ENCODE peak calls at places on chromosome 17, in five cellular contexts. One of them, this sample, is unnamed.

GRCh38 chr17:36094746-36095145 is 4.8 kb upstream of the CCL3 start:
- DNase-seq in HCT116: no peak
- DNase-seq in GM12878: no peak
- DNase-seq in SK-N-SH: no peak
- DNase-seq in K562: no peak
- DNase-seq in this sample: no peak

GRCh38 chr17:20187049-20187448 is 177.9 kb downstream of the SPECC1 start:
- DNase-seq in HCT116: no peak
- DNase-seq in GM12878: no peak
- DNase-seq in SK-N-SH: no peak
- DNase-seq in K562: no peak
- DNase-seq in this sample: no peak

GRCh38 chr17:82938486-82939212 is 98.8 kb upstream of the ZNF750 start:
- DNase-seq in HCT116: no peak
- DNase-seq in GM12878: no peak
- DNase-seq in SK-N-SH: no peak
- DNase-seq in K562: no peak
- DNase-seq in this sample: no peak

GRCh38 chr17:76134911-76135809 is 5.9 kb downstream of the FOXJ1 start:
- DNase-seq in HCT116: no peak
- DNase-seq in GM12878: no peak
- DNase-seq in SK-N-SH: no peak
- DNase-seq in K562: no peak
- DNase-seq in this sample: no peak

GRCh38 chr17:29565643-29566472 is 979 bp downstream of the ABHD15 start:
- DNase-seq in HCT116: peak
- DNase-seq in GM12878: no peak
- DNase-seq in SK-N-SH: peak
- DNase-seq in K562: no peak
- DNase-seq in this sample: no peak

GRCh38 chr17:78266231-78266631 is 34.8 kb downstream of the TMEM235 start:
- DNase-seq in HCT116: no peak
- DNase-seq in GM12878: no peak
- DNase-seq in SK-N-SH: peak
- DNase-seq in K562: no peak
- DNase-seq in this sample: no peak

GRCh38 chr17:40025991-40026815 is 11.0 kb downstream of the CSF3 start:
- DNase-seq in HCT116: no peak
- DNase-seq in GM12878: no peak
- DNase-seq in SK-N-SH: no peak
- DNase-seq in K562: no peak
- DNase-seq in this sample: no peak

GRCh38 chr17:83203073-83203471 is 123.7 kb downstream of the METRNL start:
- DNase-seq in HCT116: no peak
- DNase-seq in GM12878: no peak
- DNase-seq in SK-N-SH: no peak
- DNase-seq in K562: no peak
- DNase-seq in this sample: no peak

GRCh38 chr17:68383443-68384321 is 73.6 kb downstream of the WIPI1 start:
- DNase-seq in HCT116: peak
- DNase-seq in GM12878: no peak
- DNase-seq in SK-N-SH: no peak
- DNase-seq in K562: no peak
- DNase-seq in this sample: no peak

GRCh38 chr17:82787081-82787848 is 35.4 kb downstream of the TBCD start:
- DNase-seq in HCT116: no peak
- DNase-seq in GM12878: no peak
- DNase-seq in SK-N-SH: no peak
- DNase-seq in K562: no peak
- DNase-seq in this sample: no peak

GRCh38 chr17:40559016-40559853 is 6.0 kb downstream of the CCR7 start:
- DNase-seq in HCT116: no peak
- DNase-seq in GM12878: no peak
- DNase-seq in SK-N-SH: no peak
- DNase-seq in K562: no peak
- DNase-seq in this sample: no peak

GRCh38 chr17:81966343-81967243 is 5.6 kb upstream of the NOTUM start:
- DNase-seq in HCT116: no peak
- DNase-seq in GM12878: no peak
- DNase-seq in SK-N-SH: peak
- DNase-seq in K562: no peak
- DNase-seq in this sample: no peak

GRCh38 chr17:75105269-75106080 is 4.3 kb upstream of the ARMC7 start:
- DNase-seq in HCT116: no peak
- DNase-seq in GM12878: no peak
- DNase-seq in SK-N-SH: peak
- DNase-seq in K562: peak
- DNase-seq in this sample: no peak
- TF ChIP-seq YY1 in HCT116: no peak
- TF ChIP-seq YY1 in GM12878: no peak
- TF ChIP-seq YY1 in SK-N-SH: no peak
- TF ChIP-seq YY1 in K562: no peak
- TF ChIP-seq YY1 in this sample: no peak

DNA sequence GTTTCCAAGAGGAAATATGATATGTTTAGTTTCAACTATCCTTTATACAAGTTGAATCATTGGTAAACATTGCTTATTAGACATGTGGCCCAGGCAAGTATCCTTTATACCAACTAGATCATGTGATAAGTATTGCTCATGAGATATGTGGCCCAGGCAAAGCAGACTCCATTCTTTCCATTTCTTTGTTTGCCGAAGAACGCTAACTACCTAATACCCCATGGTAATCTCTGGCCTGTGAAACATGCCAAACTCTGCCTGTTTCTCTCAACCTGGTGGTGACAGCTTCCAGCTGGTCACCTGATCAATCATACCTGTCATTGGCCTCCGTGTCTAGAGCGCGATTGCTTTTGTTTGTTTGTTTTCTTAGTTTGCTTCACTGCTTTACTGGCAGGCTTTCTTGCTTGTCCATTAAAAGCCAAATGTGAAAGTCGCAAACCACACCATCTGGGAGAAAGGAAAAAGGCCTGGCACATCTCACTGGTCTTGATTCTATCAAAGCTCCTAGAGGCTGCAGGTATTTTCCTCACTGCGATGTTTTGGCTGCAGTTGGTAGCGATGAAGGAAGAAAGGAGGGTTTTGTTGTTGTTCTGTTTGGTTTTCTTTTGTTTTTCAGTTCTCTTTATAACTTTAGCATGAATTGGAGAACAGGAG is 686.2 kb downstream of the KCNJ2 start:
- DNase-seq in HCT116: no peak
- DNase-seq in GM12878: no peak
- DNase-seq in SK-N-SH: no peak
- DNase-seq in K562: no peak
- DNase-seq in this sample: no peak
- TF ChIP-seq YY1 in HCT116: no peak
- TF ChIP-seq YY1 in GM12878: no peak
- TF ChIP-seq YY1 in SK-N-SH: no peak
- TF ChIP-seq YY1 in K562: no peak
- TF ChIP-seq YY1 in this sample: no peak

GRCh38 chr17:80036715-80037477 is 454 bp downstream of the CCDC40 start:
- DNase-seq in HCT116: no peak
- DNase-seq in GM12878: no peak
- DNase-seq in SK-N-SH: peak
- DNase-seq in K562: no peak
- DNase-seq in this sample: peak
- TF ChIP-seq YY1 in HCT116: no peak
- TF ChIP-seq YY1 in GM12878: no peak
- TF ChIP-seq YY1 in SK-N-SH: no peak
- TF ChIP-seq YY1 in K562: no peak
- TF ChIP-seq YY1 in this sample: no peak

DNA sequence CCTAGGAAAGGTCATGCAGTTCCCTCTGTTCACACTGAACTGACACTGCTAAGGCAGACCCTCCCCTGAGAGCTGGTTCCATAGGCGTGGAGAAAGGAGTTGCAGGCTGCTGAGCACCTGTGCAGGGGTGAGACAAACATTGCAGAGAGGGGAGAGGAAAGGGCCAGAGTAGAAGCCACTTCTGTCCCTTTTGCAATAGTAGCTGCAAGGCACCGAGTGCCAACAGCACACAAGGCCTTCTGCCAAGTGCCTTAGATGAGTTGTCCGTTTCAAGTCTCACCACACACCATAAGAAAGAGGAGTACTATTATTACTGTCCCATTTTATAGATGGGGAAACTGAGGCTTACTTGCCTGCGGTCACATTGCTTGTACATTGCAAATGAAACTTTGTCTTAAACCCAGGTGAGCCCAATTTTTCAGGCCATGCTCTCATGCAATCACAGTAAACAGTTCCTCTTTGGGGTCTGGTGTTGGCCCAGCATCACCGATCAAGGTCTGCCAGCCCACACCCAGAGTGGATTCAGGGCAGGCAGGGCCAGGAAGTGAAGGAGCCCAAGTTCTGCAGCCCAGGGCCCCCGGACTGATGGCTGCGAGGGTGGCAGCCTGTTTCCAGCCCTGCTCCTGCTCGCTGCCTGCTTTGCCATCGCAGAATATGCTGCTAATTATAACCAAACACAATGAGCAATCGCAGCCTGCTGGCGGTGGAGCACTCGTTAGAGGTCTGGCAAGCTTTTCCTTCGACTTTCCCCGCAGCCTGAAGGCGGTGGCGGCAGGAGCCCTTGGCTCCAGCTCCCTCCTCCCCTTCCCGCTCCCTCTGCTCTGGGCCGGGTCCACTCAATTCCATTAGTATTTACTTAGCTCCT is 36.8 kb upstream of the DYNLL2 start:
- DNase-seq in HCT116: no peak
- DNase-seq in GM12878: no peak
- DNase-seq in SK-N-SH: no peak
- DNase-seq in K562: no peak
- DNase-seq in this sample: no peak
- TF ChIP-seq YY1 in HCT116: no peak
- TF ChIP-seq YY1 in GM12878: no peak
- TF ChIP-seq YY1 in SK-N-SH: no peak
- TF ChIP-seq YY1 in K562: no peak
- TF ChIP-seq YY1 in this sample: no peak

GRCh38 chr17:7356779-7357178 is 1.8 kb downstream of the TMEM95 start:
- DNase-seq in HCT116: no peak
- DNase-seq in GM12878: no peak
- DNase-seq in SK-N-SH: no peak
- DNase-seq in K562: no peak
- DNase-seq in this sample: no peak

GRCh38 chr17:7354262-7354781 is 634 bp upstream of the TMEM95 start:
- DNase-seq in HCT116: no peak
- DNase-seq in GM12878: no peak
- DNase-seq in SK-N-SH: no peak
- DNase-seq in K562: no peak
- DNase-seq in this sample: no peak

GRCh38 chr17:7357381-7357780 is 2.4 kb downstream of the TMEM95 start:
- DNase-seq in HCT116: no peak
- DNase-seq in GM12878: no peak
- DNase-seq in SK-N-SH: no peak
- DNase-seq in K562: no peak
- DNase-seq in this sample: no peak

GRCh38 chr17:7355053-7355452 is at the start of gene TMEM95:
- DNase-seq in HCT116: no peak
- DNase-seq in GM12878: no peak
- DNase-seq in SK-N-SH: no peak
- DNase-seq in K562: no peak
- DNase-seq in this sample: no peak

GRCh38 chr17:7356072-7356549 is 1.2 kb downstream of the TMEM95 start:
- DNase-seq in HCT116: peak
- DNase-seq in GM12878: no peak
- DNase-seq in SK-N-SH: peak
- DNase-seq in K562: peak
- DNase-seq in this sample: peak
- TF ChIP-seq YY1 in HCT116: no peak
- TF ChIP-seq YY1 in GM12878: peak
- TF ChIP-seq YY1 in SK-N-SH: no peak
- TF ChIP-seq YY1 in K562: no peak
- TF ChIP-seq YY1 in this sample: no peak

GRCh38 chr17:45991341-45991740 is 7.7 kb upstream of the STH start:
- DNase-seq in HCT116: no peak
- DNase-seq in GM12878: no peak
- DNase-seq in SK-N-SH: no peak
- DNase-seq in K562: no peak
- DNase-seq in this sample: no peak
- TF ChIP-seq YY1 in HCT116: no peak
- TF ChIP-seq YY1 in GM12878: no peak
- TF ChIP-seq YY1 in SK-N-SH: no peak
- TF ChIP-seq YY1 in K562: no peak
- TF ChIP-seq YY1 in this sample: no peak

GRCh38 chr17:50425001-50425681 is 877 bp upstream of the ACSF2 start:
- DNase-seq in HCT116: no peak
- DNase-seq in GM12878: no peak
- DNase-seq in SK-N-SH: no peak
- DNase-seq in K562: no peak
- DNase-seq in this sample: no peak

GRCh38 chr17:50426472-50426782 is 409 bp downstream of the ACSF2 start:
- DNase-seq in HCT116: no peak
- DNase-seq in GM12878: no peak
- DNase-seq in SK-N-SH: no peak
- DNase-seq in K562: no peak
- DNase-seq in this sample: no peak

GRCh38 chr17:50425682-50426471 is at the start of gene ACSF2:
- DNase-seq in HCT116: no peak
- DNase-seq in GM12878: no peak
- DNase-seq in SK-N-SH: peak
- DNase-seq in K562: peak
- DNase-seq in this sample: no peak

GRCh38 chr17:50428831-50429424 is 2.9 kb downstream of the ACSF2 start:
- DNase-seq in HCT116: no peak
- DNase-seq in GM12878: no peak
- DNase-seq in SK-N-SH: no peak
- DNase-seq in K562: no peak
- DNase-seq in this sample: no peak

DNA sequence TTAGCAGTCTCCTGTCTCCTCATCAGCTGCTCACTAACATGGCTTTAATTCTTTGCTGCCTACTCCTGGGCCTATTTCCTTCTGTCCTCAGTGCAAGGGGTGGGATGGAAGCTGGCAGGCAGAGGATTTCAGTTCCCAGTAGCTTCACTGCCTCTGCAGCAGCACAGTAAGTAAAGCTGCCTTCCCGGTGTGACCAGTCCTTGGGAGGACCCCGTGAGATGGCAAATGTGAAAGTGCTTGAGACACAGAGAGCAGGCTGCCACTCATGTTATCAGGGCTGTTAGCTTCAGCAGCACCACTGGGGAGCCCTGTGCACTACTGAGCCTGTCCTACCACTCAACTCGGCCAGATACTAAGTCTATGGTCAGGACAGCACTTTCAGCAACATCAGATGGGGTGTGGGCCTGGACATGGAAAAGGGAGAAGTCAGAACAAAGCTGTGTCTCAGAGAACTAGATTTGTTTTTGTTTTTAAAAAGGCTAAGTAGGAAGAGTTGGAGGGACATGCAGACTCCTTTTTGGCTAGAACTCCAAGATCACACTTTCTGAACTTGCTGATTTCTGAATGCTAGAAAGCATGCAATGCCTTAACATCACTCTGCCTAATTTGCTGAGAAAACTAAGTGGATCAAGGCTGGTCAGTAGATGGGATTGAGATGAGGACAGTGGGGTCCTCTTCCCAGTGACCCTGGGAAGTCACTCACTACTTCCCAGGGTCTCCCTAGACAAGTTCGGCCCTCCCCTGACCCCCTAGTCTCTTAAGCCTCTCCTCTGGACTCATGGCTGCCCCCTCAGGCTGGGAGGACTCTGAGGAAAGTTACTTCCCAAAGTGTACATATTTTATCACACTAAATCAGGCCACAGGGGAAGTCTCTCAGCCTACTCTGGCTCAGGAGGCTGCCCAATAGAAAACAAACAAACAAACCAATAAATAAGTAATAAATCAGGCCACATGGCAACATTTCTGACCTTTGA is 1.1 kb downstream of the ACSF2 start:
- DNase-seq in HCT116: peak
- DNase-seq in GM12878: no peak
- DNase-seq in SK-N-SH: peak
- DNase-seq in K562: peak
- DNase-seq in this sample: no peak
- TF ChIP-seq YY1 in HCT116: no peak
- TF ChIP-seq YY1 in GM12878: peak
- TF ChIP-seq YY1 in SK-N-SH: no peak
- TF ChIP-seq YY1 in K562: no peak
- TF ChIP-seq YY1 in this sample: no peak